ENCODE peak calls at places on chromosome X, in seven cellular contexts. T is NCI-H2029 treated with DMSO at 0.1 percent for 48 hours, Y is NCI-H1436, U is NCI-H226, I is T47D, M is H54, K is endothelial cell. O is an unnamed sample.

GRCh38 chrX:13029341-13029740 is 15.1 kb downstream of the FAM9C start:
- DNase-seq in T (no peak), Y (no peak), U (peak), I (no peak), M (no peak), K (no peak), O (no peak)

GRCh38 chrX:108261541-108262218 is 170.1 kb downstream of the ATG4A start:
- DNase-seq in T (no peak), Y (no peak), U (peak), I (no peak), M (no peak), K (no peak), O (no peak)

GRCh38 chrX:48648299-48648698 is 35.3 kb upstream of the WAS start:
- DNase-seq in T (no peak), Y (peak), U (no peak), I (no peak), M (peak), K (peak), O (peak)

GRCh38 chrX:20382518-20383291 is 116.0 kb upstream of the RPS6KA3 start:
- DNase-seq in T (no peak), Y (no peak), U (peak), I (no peak), M (no peak), K (no peak), O (no peak)

GRCh38 chrX:93985621-93986020 is 311.6 kb downstream of the FAM133A start:
- DNase-seq in T (no peak), Y (no peak), U (no peak), I (no peak), M (no peak), K (no peak), O (no peak)

GRCh38 chrX:40245411-40246140 is 147.8 kb upstream of the BCOR start:
- DNase-seq in T (no peak), Y (no peak), U (no peak), I (no peak), M (no peak), K (no peak), O (no peak)

GRCh38 chrX:30786374-30786773 is 102.7 kb downstream of the TAB3 start:
- DNase-seq in T (no peak), Y (no peak), U (no peak), I (no peak), M (no peak), K (no peak), O (no peak)

GRCh38 chrX:39969099-39969825 is 128.5 kb downstream of the BCOR start:
- DNase-seq in T (peak), Y (peak), U (no peak), I (no peak), M (no peak), K (no peak), O (no peak)

GRCh38 chrX:18133605-18134004 is 87.1 kb downstream of the BEND2 start:
- DNase-seq in T (no peak), Y (no peak), U (no peak), I (no peak), M (no peak), K (no peak), O (no peak)

GRCh38 chrX:103608305-103608963 is 671 bp downstream of the TCEAL3 start:
- DNase-seq in T (no peak), Y (no peak), U (no peak), I (no peak), M (no peak), K (peak), O (no peak)

GRCh38 chrX:25039036-25039435 is 23.3 kb upstream of the ARX start:
- DNase-seq in T (no peak), Y (no peak), U (no peak), I (no peak), M (no peak), K (no peak), O (no peak)

GRCh38 chrX:69285401-69285871 is 120.2 kb upstream of the PJA1 start:
- DNase-seq in T (no peak), Y (no peak), U (peak), I (no peak), M (no peak), K (no peak), O (no peak)

GRCh38 chrX:10041383-10041782 is 74.2 kb downstream of the CLDN34 start:
- DNase-seq in T (no peak), Y (no peak), U (peak), I (no peak), M (no peak), K (no peak), O (peak)

GRCh38 chrX:72366178-72366577 is 60.5 kb upstream of the CITED1 start:
- DNase-seq in T (no peak), Y (no peak), U (no peak), I (no peak), M (no peak), K (no peak), O (no peak)

GRCh38 chrX:112368371-112368770 is 285.8 kb upstream of the TRPC5 start:
- DNase-seq in T (no peak), Y (no peak), U (no peak), I (no peak), M (no peak), K (peak), O (no peak)

GRCh38 chrX:7149421-7149820 is 1.5 kb upstream of the PUDP start:
- DNase-seq in T (no peak), Y (no peak), U (no peak), I (no peak), M (no peak), K (no peak), O (no peak)

GRCh38 chrX:31580726-31581125 is 508.9 kb upstream of the FTHL17 start:
- DNase-seq in T (no peak), Y (no peak), U (peak), I (no peak), M (peak), K (no peak), O (peak)

GRCh38 chrX:122441451-122441850 is 742.6 kb upstream of the GRIA3 start:
- DNase-seq in T (no peak), Y (no peak), U (no peak), I (no peak), M (no peak), K (no peak), O (no peak)

GRCh38 chrX:18351774-18352173 is 2.7 kb downstream of the SCML2 start:
- DNase-seq in T (no peak), Y (no peak), U (no peak), I (no peak), M (no peak), K (no peak), O (no peak)

GRCh38 chrX:8036914-8037313 is 109.7 kb upstream of the PNPLA4 start:
- DNase-seq in T (peak), Y (no peak), U (no peak), I (no peak), M (no peak), K (no peak), O (no peak)

GRCh38 chrX:138710311-138710791 is 1.2 kb downstream of the FGF13 start:
- DNase-seq in T (no peak), Y (no peak), U (no peak), I (no peak), M (no peak), K (peak), O (no peak)

GRCh38 chrX:53605004-53605403 is 81.5 kb downstream of the HUWE1 start:
- DNase-seq in T (no peak), Y (no peak), U (no peak), I (no peak), M (no peak), K (no peak), O (no peak)

GRCh38 chrX:145003443-145003842 is 243.9 kb upstream of the SPANXN1 start:
- DNase-seq in T (no peak), Y (no peak), U (no peak), I (no peak), M (no peak), K (no peak), O (no peak)

GRCh38 chrX:70455366-70456202 is 10.9 kb downstream of the DLG3 start:
- DNase-seq in T (no peak), Y (peak), U (no peak), I (no peak), M (no peak), K (no peak), O (no peak)

GRCh38 chrX:2478546-2479419 is 22.0 kb downstream of the DHRSX start:
- DNase-seq in T (no peak), Y (no peak), U (no peak), I (no peak), M (no peak), K (no peak), O (no peak)

GRCh38 chrX:55057691-55058249 is 17.1 kb upstream of the PAGE2B start:
- DNase-seq in T (peak), Y (peak), U (no peak), I (no peak), M (peak), K (peak), O (no peak)

GRCh38 chrX:21158678-21159077 is 215.5 kb upstream of the CNKSR2 start:
- DNase-seq in T (no peak), Y (no peak), U (no peak), I (no peak), M (no peak), K (no peak), O (no peak)

GRCh38 chrX:9141496-9141895 is 107.6 kb upstream of the FAM9B start:
- DNase-seq in T (no peak), Y (no peak), U (no peak), I (no peak), M (no peak), K (no peak), O (peak)

GRCh38 chrX:2145672-2146412 is 354.9 kb downstream of the DHRSX start:
- DNase-seq in T (no peak), Y (no peak), U (no peak), I (no peak), M (no peak), K (no peak), O (no peak)

GRCh38 chrX:23385242-23385641 is 50.6 kb downstream of the PTCHD1 start:
- DNase-seq in T (no peak), Y (no peak), U (no peak), I (no peak), M (no peak), K (no peak), O (no peak)

GRCh38 chrX:9562851-9563250 is 98.0 kb downstream of the TBL1X start:
- DNase-seq in T (no peak), Y (no peak), U (peak), I (peak), M (peak), K (no peak), O (peak)

GRCh38 chrX:128769511-128769910 is 717.3 kb upstream of the ACTRT1 start:
- DNase-seq in T (no peak), Y (no peak), U (no peak), I (no peak), M (no peak), K (no peak), O (no peak)

GRCh38 chrX:153560000-153560399 is 38.9 kb downstream of the CCNQ start:
- DNase-seq in T (no peak), Y (no peak), U (no peak), I (no peak), M (no peak), K (no peak), O (no peak)

O was measured in AG09309.